ENCODE peak calls at places on chromosome 1, in four cellular contexts. Z is Peyer's patch, P is GM12891, M is kidney glomerular epithelial cell. O is an unnamed sample.

GRCh38 chr1:229221106-229222019 is 49.5 kb upstream of the RAB4A start:
- DNase-seq in Z (peak; percentile 66), P (no peak), M (peak; percentile 23), O (no peak)

GRCh38 chr1:225735252-225736149 is 42.1 kb upstream of the SRP9 start:
- DNase-seq in Z (peak; percentile 59), P (no peak), M (peak; percentile 99), O (no peak)

GRCh38 chr1:152535774-152536173 is 21.5 kb downstream of the CRCT1 start:
- DNase-seq in Z (no peak), P (no peak), M (no peak), O (no peak)

GRCh38 chr1:185934476-185935189 is 200.4 kb downstream of the HMCN1 start:
- DNase-seq in Z (no peak), P (no peak), M (peak; percentile 56), O (no peak)

GRCh38 chr1:222582099-222582774 is 7.5 kb downstream of the TAF1A start:
- DNase-seq in Z (no peak), P (no peak), M (peak; percentile 64), O (no peak)

GRCh38 chr1:89286549-89287181 is 14.0 kb upstream of the GBP5 start:
- DNase-seq in Z (no peak), P (no peak), M (no peak), O (no peak)

GRCh38 chr1:186078245-186078644 is 296.8 kb downstream of the TPR start:
- DNase-seq in Z (no peak), P (no peak), M (no peak), O (peak; percentile 8)

GRCh38 chr1:59061876-59062275 is 235.0 kb upstream of the FGGY start:
- DNase-seq in Z (peak; percentile 68), P (no peak), M (no peak), O (no peak)

GRCh38 chr1:212132040-212132439 is 96.5 kb downstream of the DTL start:
- DNase-seq in Z (peak; percentile 77), P (no peak), M (peak; percentile 5), O (no peak)

GRCh38 chr1:206415913-206416312 is 54.4 kb upstream of the IKBKE start:
- DNase-seq in Z (no peak), P (no peak), M (no peak), O (no peak)

GRCh38 chr1:25991937-25992688 is 5.8 kb downstream of the PAFAH2 start:
- DNase-seq in Z (no peak), P (no peak), M (peak; percentile 37), O (no peak)

GRCh38 chr1:205561501-205562203 is 57.2 kb downstream of the CDK18 start:
- DNase-seq in Z (no peak), P (no peak), M (no peak), O (no peak)

GRCh38 chr1:167720965-167721616 is 691 bp upstream of the MPZL1 start:
- DNase-seq in Z (peak; percentile 73), P (no peak), M (peak; percentile 32), O (no peak)

O was measured in GM18507.